ENCODE peak calls at places on chromosomes 7 and 10, in five cellular contexts. One of them, this sample, is unnamed.

GRCh38 chr10:46560381-46560780 is 3.9 kb upstream of the GPRIN2 start:
- DNase-seq in IMR-90: no peak
- DNase-seq in cardiac fibroblast: no peak
- DNase-seq in ascending aorta: peak; percentile 60
- DNase-seq in ovary: peak; percentile 11
- DNase-seq in this sample: peak; percentile 0

GRCh38 chr10:5614081-5614721 is 52.2 kb downstream of the ASB13 start:
- DNase-seq in IMR-90: peak; percentile 60
- DNase-seq in cardiac fibroblast: no peak
- DNase-seq in ascending aorta: no peak
- DNase-seq in ovary: no peak
- DNase-seq in this sample: peak; percentile 18

GRCh38 chr10:29860159-29860558 is 199.2 kb downstream of the JCAD start:
- DNase-seq in IMR-90: peak; percentile 12
- DNase-seq in cardiac fibroblast: no peak
- DNase-seq in ascending aorta: no peak
- DNase-seq in ovary: no peak
- DNase-seq in this sample: no peak

GRCh38 chr7:388461-388960 is 98.5 kb downstream of the FOXL3 start:
- DNase-seq in IMR-90: no peak
- DNase-seq in cardiac fibroblast: no peak
- DNase-seq in ascending aorta: peak; percentile 45
- DNase-seq in ovary: peak; percentile 16
- DNase-seq in this sample: no peak

GRCh38 chr7:28955356-28955722 is 2.8 kb downstream of the TRIL start:
- DNase-seq in IMR-90: no peak
- DNase-seq in cardiac fibroblast: no peak
- DNase-seq in ascending aorta: no peak
- DNase-seq in ovary: no peak
- DNase-seq in this sample: no peak

GRCh38 chr7:121748546-121748945 is 124.4 kb upstream of the PTPRZ1 start:
- DNase-seq in IMR-90: no peak
- DNase-seq in cardiac fibroblast: no peak
- DNase-seq in ascending aorta: no peak
- DNase-seq in ovary: no peak
- DNase-seq in this sample: no peak

GRCh38 chr7:100011516-100011915 is 3.9 kb upstream of the ZKSCAN1 start:
- DNase-seq in IMR-90: no peak
- DNase-seq in cardiac fibroblast: no peak
- DNase-seq in ascending aorta: no peak
- DNase-seq in ovary: no peak
- DNase-seq in this sample: no peak

GRCh38 chr7:115548756-115549155 is 481.8 kb downstream of the TFEC start:
- DNase-seq in IMR-90: no peak
- DNase-seq in cardiac fibroblast: no peak
- DNase-seq in ascending aorta: no peak
- DNase-seq in ovary: no peak
- DNase-seq in this sample: no peak

GRCh38 chr7:93544686-93545085 is 29.8 kb downstream of the CALCR start:
- DNase-seq in IMR-90: no peak
- DNase-seq in cardiac fibroblast: no peak
- DNase-seq in ascending aorta: no peak
- DNase-seq in ovary: no peak
- DNase-seq in this sample: no peak

GRCh38 chr10:71241899-71242620 is 29.7 kb downstream of the UNC5B start:
- DNase-seq in IMR-90: no peak
- DNase-seq in cardiac fibroblast: no peak
- DNase-seq in ascending aorta: no peak
- DNase-seq in ovary: no peak
- DNase-seq in this sample: no peak

GRCh38 chr10:3452683-3453388 is 280.3 kb upstream of the PITRM1 start:
- DNase-seq in IMR-90: peak; percentile 90
- DNase-seq in cardiac fibroblast: peak; percentile 96
- DNase-seq in ascending aorta: no peak
- DNase-seq in ovary: no peak
- DNase-seq in this sample: peak; percentile 71

GRCh38 chr10:3451516-3452185 is 279.1 kb upstream of the PITRM1 start:
- DNase-seq in IMR-90: no peak
- DNase-seq in cardiac fibroblast: no peak
- DNase-seq in ascending aorta: no peak
- DNase-seq in ovary: no peak
- DNase-seq in this sample: no peak

GRCh38 chr10:3455385-3456334 is 283.1 kb upstream of the PITRM1 start:
- DNase-seq in IMR-90: peak; percentile 19
- DNase-seq in cardiac fibroblast: peak; percentile 33
- DNase-seq in ascending aorta: no peak
- DNase-seq in ovary: no peak
- DNase-seq in this sample: peak; percentile 74

DNA sequence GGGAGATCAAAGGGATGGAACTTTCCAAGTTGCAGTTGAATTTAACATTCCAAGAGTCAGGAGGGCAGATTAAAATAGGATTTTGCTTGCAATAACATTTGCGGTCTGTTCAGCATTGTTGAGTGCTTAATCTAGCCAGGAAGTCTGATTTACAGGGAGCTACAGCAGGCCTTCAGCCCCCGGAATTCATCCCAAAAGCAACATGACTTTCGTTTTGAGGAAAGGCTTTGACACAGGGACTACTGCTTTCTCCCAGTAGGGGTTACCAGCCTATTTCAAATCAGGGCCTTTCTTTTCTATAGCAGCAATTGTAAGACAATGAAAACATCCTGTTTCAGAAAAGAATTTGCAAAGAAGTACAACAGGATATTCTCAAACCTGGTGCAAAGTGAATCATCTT is 279.7 kb upstream of the PITRM1 start:
- DNase-seq in IMR-90: peak; percentile 97
- DNase-seq in cardiac fibroblast: peak; percentile 94
- DNase-seq in ascending aorta: peak; percentile 71
- DNase-seq in ovary: no peak
- DNase-seq in this sample: peak; percentile 94
- TF ChIP-seq CTCF in IMR-90: peak; percentile 68
- TF ChIP-seq CTCF in cardiac fibroblast: peak; percentile 59
- TF ChIP-seq CTCF in ascending aorta: peak; percentile 49
- TF ChIP-seq CTCF in ovary: peak; percentile 23
- TF ChIP-seq CTCF in this sample: peak; percentile 73

GRCh38 chr7:35758421-35758820 is 42.4 kb upstream of the SEPTIN7 start:
- DNase-seq in IMR-90: no peak
- DNase-seq in cardiac fibroblast: no peak
- DNase-seq in ascending aorta: no peak
- DNase-seq in ovary: no peak
- DNase-seq in this sample: no peak
- TF ChIP-seq CTCF in IMR-90: no peak
- TF ChIP-seq CTCF in cardiac fibroblast: no peak
- TF ChIP-seq CTCF in ascending aorta: no peak
- TF ChIP-seq CTCF in ovary: no peak
- TF ChIP-seq CTCF in this sample: peak; percentile 16

DNA sequence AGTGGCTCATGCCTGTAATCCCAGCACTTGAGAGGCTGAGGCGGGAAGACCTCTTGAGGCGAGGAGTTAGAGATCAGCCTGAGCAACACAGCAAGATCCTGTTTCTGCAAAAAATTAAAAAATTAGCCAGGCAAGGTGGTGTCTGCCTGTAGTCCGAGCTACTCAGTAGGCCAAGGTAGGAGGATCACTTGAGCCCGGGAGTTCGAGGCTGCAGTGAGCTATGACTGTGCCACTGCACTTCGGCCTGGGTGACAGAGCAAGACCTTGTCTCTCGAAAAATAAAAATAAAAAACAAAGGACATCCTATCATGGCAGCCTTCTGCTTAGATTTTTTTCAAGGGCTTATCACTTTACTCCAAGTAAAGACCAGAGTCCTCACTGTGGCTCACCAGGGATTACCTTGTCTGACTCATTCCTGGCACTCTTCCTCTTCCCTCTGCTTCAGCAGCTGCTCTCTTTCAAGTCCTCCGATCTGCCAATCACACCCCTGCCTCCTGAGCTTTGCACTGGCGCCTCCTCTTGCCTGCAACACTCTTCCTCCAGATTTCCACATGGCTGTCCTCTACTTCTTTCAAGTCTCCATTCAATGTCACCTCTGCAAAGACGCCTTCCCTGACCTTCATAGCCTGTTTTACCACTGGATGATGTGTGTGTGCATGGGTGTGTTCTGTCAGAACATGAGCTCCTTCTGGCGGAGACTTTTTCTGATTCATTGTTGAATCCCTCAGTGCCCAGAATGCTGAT is 7.7 kb downstream of the PRTFDC1 start:
- DNase-seq in IMR-90: peak; percentile 89
- DNase-seq in cardiac fibroblast: peak; percentile 71
- DNase-seq in ascending aorta: no peak
- DNase-seq in ovary: no peak
- DNase-seq in this sample: peak; percentile 46
- TF ChIP-seq CTCF in IMR-90: no peak
- TF ChIP-seq CTCF in cardiac fibroblast: peak; percentile 14
- TF ChIP-seq CTCF in ascending aorta: no peak
- TF ChIP-seq CTCF in ovary: no peak
- TF ChIP-seq CTCF in this sample: peak; percentile 20

GRCh38 chr7:70523626-70524351 is 608.2 kb upstream of the GALNT17 start:
- DNase-seq in IMR-90: no peak
- DNase-seq in cardiac fibroblast: no peak
- DNase-seq in ascending aorta: no peak
- DNase-seq in ovary: no peak
- DNase-seq in this sample: no peak

GRCh38 chr7:70527489-70527888 is 604.5 kb upstream of the GALNT17 start:
- DNase-seq in IMR-90: no peak
- DNase-seq in cardiac fibroblast: no peak
- DNase-seq in ascending aorta: no peak
- DNase-seq in ovary: no peak
- DNase-seq in this sample: no peak

GRCh38 chr7:70520604-70521003 is 611.3 kb upstream of the GALNT17 start:
- DNase-seq in IMR-90: peak; percentile 5
- DNase-seq in cardiac fibroblast: no peak
- DNase-seq in ascending aorta: no peak
- DNase-seq in ovary: no peak
- DNase-seq in this sample: no peak

GRCh38 chr7:70530191-70530590 is 601.8 kb upstream of the GALNT17 start:
- DNase-seq in IMR-90: no peak
- DNase-seq in cardiac fibroblast: no peak
- DNase-seq in ascending aorta: no peak
- DNase-seq in ovary: no peak
- DNase-seq in this sample: no peak

GRCh38 chr7:70525991-70526390 is 606.0 kb upstream of the GALNT17 start:
- DNase-seq in IMR-90: no peak
- DNase-seq in cardiac fibroblast: no peak
- DNase-seq in ascending aorta: no peak
- DNase-seq in ovary: no peak
- DNase-seq in this sample: no peak
- TF ChIP-seq CTCF in IMR-90: no peak
- TF ChIP-seq CTCF in cardiac fibroblast: no peak
- TF ChIP-seq CTCF in ascending aorta: no peak
- TF ChIP-seq CTCF in ovary: no peak
- TF ChIP-seq CTCF in this sample: no peak

DNA sequence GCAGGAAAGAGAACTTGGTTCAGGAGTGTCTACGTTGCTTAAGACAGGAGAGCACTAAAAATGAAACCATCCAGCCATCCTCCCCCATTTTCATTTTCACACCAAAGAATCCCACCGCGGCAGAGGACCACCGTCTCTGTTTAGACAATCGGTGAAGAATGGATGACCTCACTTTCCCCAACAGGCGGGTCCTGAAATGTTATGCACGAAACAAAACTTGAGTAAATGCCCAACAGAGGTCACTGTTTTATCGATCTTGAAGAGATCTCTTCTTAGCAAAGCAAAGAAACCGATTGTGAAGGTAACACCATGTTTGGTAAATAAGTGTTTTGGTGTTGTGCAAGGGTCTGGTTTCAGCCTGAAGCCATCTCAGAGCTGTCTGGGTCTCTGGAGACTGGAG is 1.4 kb upstream of the IL6 start:
- DNase-seq in IMR-90: peak; percentile 48
- DNase-seq in cardiac fibroblast: peak; percentile 47
- DNase-seq in ascending aorta: no peak
- DNase-seq in ovary: no peak
- DNase-seq in this sample: peak; percentile 37
- TF ChIP-seq CTCF in IMR-90: peak; percentile 9
- TF ChIP-seq CTCF in cardiac fibroblast: no peak
- TF ChIP-seq CTCF in ascending aorta: no peak
- TF ChIP-seq CTCF in ovary: no peak
- TF ChIP-seq CTCF in this sample: peak; percentile 22

GRCh38 chr10:128178319-128178937 is 52.2 kb upstream of the MKI67 start:
- DNase-seq in IMR-90: peak; percentile 14
- DNase-seq in cardiac fibroblast: peak; percentile 36
- DNase-seq in ascending aorta: no peak
- DNase-seq in ovary: no peak
- DNase-seq in this sample: no peak
- TF ChIP-seq CTCF in IMR-90: peak; percentile 36
- TF ChIP-seq CTCF in cardiac fibroblast: peak; percentile 61
- TF ChIP-seq CTCF in ascending aorta: no peak
- TF ChIP-seq CTCF in ovary: no peak
- TF ChIP-seq CTCF in this sample: peak; percentile 41

DNA sequence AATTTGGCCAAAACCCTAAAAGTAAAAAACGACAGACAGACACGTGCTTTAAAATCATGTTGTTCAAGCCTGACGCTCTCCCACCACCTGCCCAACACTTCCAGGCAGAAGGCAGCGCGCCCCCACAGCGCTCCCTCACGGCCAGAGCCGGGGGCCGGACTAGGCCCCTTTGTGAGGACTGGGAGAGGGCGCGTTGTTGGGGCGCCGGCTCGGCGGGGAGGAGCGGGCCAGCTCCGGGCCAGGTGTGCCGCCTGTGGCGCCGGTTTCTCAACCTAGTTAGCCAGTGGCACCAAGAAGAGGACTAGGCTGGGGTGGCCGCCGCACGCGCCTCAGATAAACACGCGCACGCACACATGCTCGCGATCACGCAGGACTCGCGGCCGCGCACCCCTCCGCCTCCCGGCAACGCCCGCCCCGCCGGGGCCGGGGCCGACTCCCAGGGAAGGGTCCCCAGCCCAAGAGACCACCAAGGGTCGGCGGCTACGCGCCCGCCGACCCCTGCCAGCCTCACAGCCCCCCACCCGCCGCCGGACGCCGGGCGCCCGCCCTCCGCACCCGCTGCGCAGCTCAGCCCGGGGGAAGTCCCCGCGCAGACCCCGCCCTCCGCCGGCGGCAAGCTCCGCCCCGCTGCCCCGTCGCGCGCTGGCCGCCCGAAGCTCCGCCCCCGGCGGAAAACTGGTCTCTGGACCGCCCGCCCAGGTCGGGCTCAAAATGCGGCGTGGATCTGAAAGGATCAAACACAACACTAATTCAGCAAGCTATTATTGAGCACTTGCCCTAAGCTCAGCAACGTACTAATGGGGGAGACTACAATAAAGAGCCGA is at the start of gene IMMP2L:
- DNase-seq in IMR-90: peak; percentile 76
- DNase-seq in cardiac fibroblast: peak; percentile 86
- DNase-seq in ascending aorta: peak; percentile 91
- DNase-seq in ovary: peak; percentile 95
- DNase-seq in this sample: peak; percentile 73
- TF ChIP-seq CTCF in IMR-90: peak; percentile 41
- TF ChIP-seq CTCF in cardiac fibroblast: peak; percentile 22
- TF ChIP-seq CTCF in ascending aorta: peak; percentile 61
- TF ChIP-seq CTCF in ovary: peak; percentile 43
- TF ChIP-seq CTCF in this sample: peak; percentile 67

This sample was measured in HFFc6.